ENCODE peak calls at places on chromosomes 6 and 20, in eight cellular contexts. One of them, this sample, is unnamed.

GRCh38 chr20:4152696-4153235 is 137.4 kb upstream of the RNF24 start:
- DNase-seq in IMR-90: peak; percentile 64
- DNase-seq in fibroblast of lung: no peak
- DNase-seq in MM.1S: no peak
- DNase-seq in testis: no peak
- DNase-seq in fibroblast of pulmonary artery: no peak
- DNase-seq in GM20000: no peak
- DNase-seq in WERI-Rb-1: no peak
- DNase-seq in this sample: no peak

GRCh38 chr20:11970243-11970836 is 52.6 kb downstream of the BTBD3 start:
- DNase-seq in IMR-90: no peak
- DNase-seq in fibroblast of lung: no peak
- DNase-seq in MM.1S: no peak
- DNase-seq in testis: peak; percentile 74
- DNase-seq in fibroblast of pulmonary artery: no peak
- DNase-seq in GM20000: no peak
- DNase-seq in WERI-Rb-1: no peak
- DNase-seq in this sample: no peak

GRCh38 chr6:42294759-42295158 is 77.1 kb upstream of the MRPS10 start:
- DNase-seq in IMR-90: peak; percentile 76
- DNase-seq in fibroblast of lung: peak; percentile 83
- DNase-seq in MM.1S: no peak
- DNase-seq in testis: no peak
- DNase-seq in fibroblast of pulmonary artery: peak; percentile 56
- DNase-seq in GM20000: no peak
- DNase-seq in WERI-Rb-1: no peak
- DNase-seq in this sample: no peak

GRCh38 chr6:7119272-7119801 is 11.6 kb downstream of the RREB1 start:
- DNase-seq in IMR-90: no peak
- DNase-seq in fibroblast of lung: no peak
- DNase-seq in MM.1S: no peak
- DNase-seq in testis: no peak
- DNase-seq in fibroblast of pulmonary artery: no peak
- DNase-seq in GM20000: no peak
- DNase-seq in WERI-Rb-1: peak; percentile 3
- DNase-seq in this sample: no peak

GRCh38 chr6:3825851-3826581 is 23.2 kb upstream of the FAM50B start:
- DNase-seq in IMR-90: peak; percentile 97
- DNase-seq in fibroblast of lung: peak; percentile 100
- DNase-seq in MM.1S: no peak
- DNase-seq in testis: peak; percentile 73
- DNase-seq in fibroblast of pulmonary artery: peak; percentile 99
- DNase-seq in GM20000: no peak
- DNase-seq in WERI-Rb-1: no peak
- DNase-seq in this sample: no peak

GRCh38 chr20:22770240-22770800 is 185.9 kb upstream of the FOXA2 start:
- DNase-seq in IMR-90: no peak
- DNase-seq in fibroblast of lung: no peak
- DNase-seq in MM.1S: no peak
- DNase-seq in testis: no peak
- DNase-seq in fibroblast of pulmonary artery: no peak
- DNase-seq in GM20000: no peak
- DNase-seq in WERI-Rb-1: no peak
- DNase-seq in this sample: no peak

GRCh38 chr6:64254558-64254957 is 619.0 kb downstream of the PHF3 start:
- DNase-seq in IMR-90: no peak
- DNase-seq in fibroblast of lung: no peak
- DNase-seq in MM.1S: no peak
- DNase-seq in testis: no peak
- DNase-seq in fibroblast of pulmonary artery: no peak
- DNase-seq in GM20000: no peak
- DNase-seq in WERI-Rb-1: no peak
- DNase-seq in this sample: no peak

GRCh38 chr20:1816384-1817381 is 78.5 kb upstream of the SIRPA start:
- DNase-seq in IMR-90: peak; percentile 63
- DNase-seq in fibroblast of lung: peak; percentile 77
- DNase-seq in MM.1S: no peak
- DNase-seq in testis: peak; percentile 4
- DNase-seq in fibroblast of pulmonary artery: peak; percentile 85
- DNase-seq in GM20000: no peak
- DNase-seq in WERI-Rb-1: no peak
- DNase-seq in this sample: no peak

GRCh38 chr6:16524380-16524707 is 236.9 kb downstream of the ATXN1 start:
- DNase-seq in IMR-90: peak; percentile 80
- DNase-seq in fibroblast of lung: peak; percentile 95
- DNase-seq in MM.1S: no peak
- DNase-seq in testis: no peak
- DNase-seq in fibroblast of pulmonary artery: peak; percentile 64
- DNase-seq in GM20000: no peak
- DNase-seq in WERI-Rb-1: no peak
- DNase-seq in this sample: no peak

DNA sequence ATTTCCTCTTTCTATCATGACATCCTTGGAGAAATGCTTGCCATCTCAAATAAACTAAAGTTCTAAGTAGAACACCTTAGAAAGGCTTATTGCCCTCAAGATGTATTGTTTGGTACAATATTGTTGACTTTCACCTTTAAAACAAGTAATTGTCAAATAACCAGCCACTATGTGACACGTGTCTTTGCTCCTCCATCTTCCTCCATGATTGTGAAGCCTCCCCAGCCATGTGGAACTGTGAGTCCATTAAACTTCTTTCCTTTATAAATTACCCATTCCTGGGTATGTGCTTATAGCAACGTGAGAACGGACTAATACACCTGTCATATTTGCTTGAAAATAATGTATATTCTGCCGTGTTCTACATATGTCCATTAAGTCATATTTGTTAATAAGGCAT is 126.5 kb downstream of the BMP5 start:
- DNase-seq in IMR-90: no peak
- DNase-seq in fibroblast of lung: no peak
- DNase-seq in MM.1S: no peak
- DNase-seq in testis: no peak
- DNase-seq in fibroblast of pulmonary artery: no peak
- DNase-seq in GM20000: no peak
- DNase-seq in WERI-Rb-1: no peak
- DNase-seq in this sample: no peak
- TF ChIP-seq CTCF in IMR-90: no peak
- TF ChIP-seq CTCF in fibroblast of lung: no peak
- TF ChIP-seq CTCF in MM.1S: no peak
- TF ChIP-seq CTCF in testis: no peak
- TF ChIP-seq CTCF in fibroblast of pulmonary artery: no peak
- TF ChIP-seq CTCF in GM20000: no peak
- TF ChIP-seq CTCF in WERI-Rb-1: no peak
- TF ChIP-seq CTCF in this sample: no peak

DNA sequence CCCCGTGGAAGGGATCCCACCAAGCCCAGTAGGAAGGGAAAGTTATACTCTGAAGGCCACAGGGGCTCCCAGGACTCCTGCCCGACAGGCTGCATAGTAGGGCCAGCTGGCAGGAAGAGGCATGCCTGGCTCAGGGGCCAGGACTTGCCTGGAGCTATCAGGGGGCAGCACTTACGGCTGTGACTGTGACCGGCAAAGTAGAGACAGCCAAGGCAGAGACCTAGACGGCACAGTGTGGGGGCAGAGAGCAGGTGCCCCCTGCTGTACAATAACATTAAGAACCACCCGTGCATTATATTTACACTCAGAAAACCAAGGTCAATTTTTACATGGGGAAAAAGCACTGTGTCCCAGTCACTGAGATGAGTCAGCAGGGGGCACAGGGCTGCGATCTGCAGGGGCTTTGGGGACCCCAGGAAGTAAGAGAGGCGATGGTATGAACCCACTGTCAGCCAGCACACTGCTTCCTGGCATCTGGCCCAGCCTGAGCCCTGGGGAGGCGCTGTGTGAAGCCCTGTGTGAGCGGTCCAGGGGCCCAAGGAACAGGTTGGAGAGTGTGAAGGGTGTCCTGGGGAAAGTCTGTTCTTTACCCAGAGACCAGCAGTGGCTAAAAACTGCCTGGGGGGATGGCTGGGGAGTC is 9.9 kb downstream of the CCDC167 start:
- DNase-seq in IMR-90: no peak
- DNase-seq in fibroblast of lung: no peak
- DNase-seq in MM.1S: no peak
- DNase-seq in testis: peak; percentile 56
- DNase-seq in fibroblast of pulmonary artery: no peak
- DNase-seq in GM20000: no peak
- DNase-seq in WERI-Rb-1: no peak
- DNase-seq in this sample: no peak
- TF ChIP-seq CTCF in IMR-90: peak; percentile 21
- TF ChIP-seq CTCF in fibroblast of lung: no peak
- TF ChIP-seq CTCF in MM.1S: no peak
- TF ChIP-seq CTCF in testis: no peak
- TF ChIP-seq CTCF in fibroblast of pulmonary artery: peak; percentile 12
- TF ChIP-seq CTCF in GM20000: no peak
- TF ChIP-seq CTCF in WERI-Rb-1: peak; percentile 27
- TF ChIP-seq CTCF in this sample: peak; percentile 4

GRCh38 chr6:73734843-73735453 is 38.9 kb downstream of the CD109 start:
- DNase-seq in IMR-90: peak; percentile 24
- DNase-seq in fibroblast of lung: no peak
- DNase-seq in MM.1S: no peak
- DNase-seq in testis: no peak
- DNase-seq in fibroblast of pulmonary artery: no peak
- DNase-seq in GM20000: no peak
- DNase-seq in WERI-Rb-1: no peak
- DNase-seq in this sample: no peak

GRCh38 chr6:73728548-73729205 is 32.7 kb downstream of the CD109 start:
- DNase-seq in IMR-90: no peak
- DNase-seq in fibroblast of lung: no peak
- DNase-seq in MM.1S: no peak
- DNase-seq in testis: no peak
- DNase-seq in fibroblast of pulmonary artery: no peak
- DNase-seq in GM20000: no peak
- DNase-seq in WERI-Rb-1: no peak
- DNase-seq in this sample: peak; percentile 21

GRCh38 chr6:73733791-73734190 is 37.8 kb downstream of the CD109 start:
- DNase-seq in IMR-90: peak; percentile 31
- DNase-seq in fibroblast of lung: no peak
- DNase-seq in MM.1S: no peak
- DNase-seq in testis: no peak
- DNase-seq in fibroblast of pulmonary artery: no peak
- DNase-seq in GM20000: no peak
- DNase-seq in WERI-Rb-1: no peak
- DNase-seq in this sample: no peak

GRCh38 chr6:73731285-73731684 is 35.3 kb downstream of the CD109 start:
- DNase-seq in IMR-90: no peak
- DNase-seq in fibroblast of lung: no peak
- DNase-seq in MM.1S: no peak
- DNase-seq in testis: no peak
- DNase-seq in fibroblast of pulmonary artery: no peak
- DNase-seq in GM20000: no peak
- DNase-seq in WERI-Rb-1: no peak
- DNase-seq in this sample: no peak

DNA sequence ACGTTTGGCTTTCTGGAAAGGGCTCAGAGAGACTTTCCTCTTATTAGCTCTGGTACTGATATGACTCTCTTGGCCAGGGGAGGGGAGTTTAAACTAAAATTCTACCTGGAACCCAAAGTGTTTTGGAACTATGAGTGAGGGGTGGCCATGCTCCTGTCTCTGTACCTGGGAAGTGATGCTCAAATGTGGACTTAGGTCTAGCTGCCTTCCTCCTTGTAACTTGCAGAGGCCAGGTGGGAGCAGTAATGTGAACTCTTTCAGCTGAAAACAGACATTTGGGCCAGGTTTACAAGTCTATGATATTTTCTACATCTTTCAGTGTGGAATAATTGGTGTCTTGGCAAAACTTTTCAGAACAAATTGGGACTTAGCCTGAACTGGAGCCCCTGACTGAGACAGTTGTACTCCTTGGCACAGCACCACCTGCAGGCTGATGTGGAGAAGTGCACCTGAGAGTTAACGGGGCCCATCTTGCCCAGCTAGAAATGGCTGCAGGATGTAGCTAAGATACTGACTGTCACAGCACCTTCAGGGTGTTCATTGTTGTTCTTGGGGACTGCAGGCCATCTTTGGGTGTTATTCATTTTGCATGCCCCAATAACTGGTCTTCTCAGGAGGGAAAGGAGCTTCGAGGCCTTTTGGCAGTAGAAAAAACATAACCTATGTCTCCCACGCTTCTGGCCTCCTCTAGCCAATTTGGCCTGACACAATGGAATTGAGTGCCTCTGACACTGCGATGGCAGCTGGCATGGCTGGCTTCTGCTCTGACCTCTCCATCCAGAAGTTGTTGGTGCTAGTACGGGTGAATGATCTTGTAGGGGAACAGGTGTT is 37.1 kb downstream of the CD109 start:
- DNase-seq in IMR-90: peak; percentile 78
- DNase-seq in fibroblast of lung: peak; percentile 61
- DNase-seq in MM.1S: peak; percentile 73
- DNase-seq in testis: peak; percentile 70
- DNase-seq in fibroblast of pulmonary artery: peak; percentile 85
- DNase-seq in GM20000: peak; percentile 65
- DNase-seq in WERI-Rb-1: peak; percentile 58
- DNase-seq in this sample: peak; percentile 67
- TF ChIP-seq CTCF in IMR-90: peak; percentile 88
- TF ChIP-seq CTCF in fibroblast of lung: peak; percentile 90
- TF ChIP-seq CTCF in MM.1S: peak; percentile 93
- TF ChIP-seq CTCF in testis: peak; percentile 83
- TF ChIP-seq CTCF in fibroblast of pulmonary artery: peak; percentile 97
- TF ChIP-seq CTCF in GM20000: peak; percentile 85
- TF ChIP-seq CTCF in WERI-Rb-1: peak; percentile 90
- TF ChIP-seq CTCF in this sample: peak; percentile 89

GRCh38 chr6:73796881-73797280 is 100.9 kb downstream of the CD109 start:
- DNase-seq in IMR-90: peak; percentile 6
- DNase-seq in fibroblast of lung: no peak
- DNase-seq in MM.1S: no peak
- DNase-seq in testis: no peak
- DNase-seq in fibroblast of pulmonary artery: no peak
- DNase-seq in GM20000: no peak
- DNase-seq in WERI-Rb-1: no peak
- DNase-seq in this sample: no peak

GRCh38 chr6:73800997-73801396 is 105.0 kb downstream of the CD109 start:
- DNase-seq in IMR-90: no peak
- DNase-seq in fibroblast of lung: no peak
- DNase-seq in MM.1S: no peak
- DNase-seq in testis: peak; percentile 69
- DNase-seq in fibroblast of pulmonary artery: peak; percentile 39
- DNase-seq in GM20000: no peak
- DNase-seq in WERI-Rb-1: no peak
- DNase-seq in this sample: no peak

GRCh38 chr6:73801652-73802268 is 105.8 kb downstream of the CD109 start:
- DNase-seq in IMR-90: peak; percentile 11
- DNase-seq in fibroblast of lung: no peak
- DNase-seq in MM.1S: no peak
- DNase-seq in testis: no peak
- DNase-seq in fibroblast of pulmonary artery: no peak
- DNase-seq in GM20000: no peak
- DNase-seq in WERI-Rb-1: no peak
- DNase-seq in this sample: no peak

GRCh38 chr6:73797861-73798260 is 101.9 kb downstream of the CD109 start:
- DNase-seq in IMR-90: peak; percentile 60
- DNase-seq in fibroblast of lung: no peak
- DNase-seq in MM.1S: no peak
- DNase-seq in testis: no peak
- DNase-seq in fibroblast of pulmonary artery: no peak
- DNase-seq in GM20000: no peak
- DNase-seq in WERI-Rb-1: no peak
- DNase-seq in this sample: no peak

DNA sequence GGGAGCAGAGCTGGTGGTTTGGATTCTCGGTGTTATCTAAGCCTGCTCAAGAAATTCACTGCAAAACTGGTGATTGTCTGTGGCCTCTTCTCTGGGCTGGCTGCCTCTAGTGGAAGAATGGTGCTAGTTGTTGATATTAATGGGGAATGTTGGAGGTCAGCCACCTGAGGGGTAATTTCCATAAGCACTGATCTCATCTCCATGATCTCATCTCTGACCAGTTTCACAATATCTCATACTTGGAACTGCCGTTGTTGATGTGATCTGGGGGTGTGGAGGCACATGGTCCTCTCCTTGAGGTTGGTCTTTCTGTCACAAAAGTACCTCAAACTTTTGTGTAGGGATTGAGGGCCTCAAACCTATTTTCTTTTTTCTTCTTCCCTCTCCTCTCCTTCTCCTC is 102.6 kb downstream of the CD109 start:
- DNase-seq in IMR-90: peak; percentile 99
- DNase-seq in fibroblast of lung: peak; percentile 95
- DNase-seq in MM.1S: no peak
- DNase-seq in testis: no peak
- DNase-seq in fibroblast of pulmonary artery: peak; percentile 92
- DNase-seq in GM20000: peak; percentile 58
- DNase-seq in WERI-Rb-1: no peak
- DNase-seq in this sample: peak; percentile 48
- TF ChIP-seq CTCF in IMR-90: peak; percentile 77
- TF ChIP-seq CTCF in fibroblast of lung: peak; percentile 63
- TF ChIP-seq CTCF in MM.1S: peak; percentile 16
- TF ChIP-seq CTCF in testis: no peak
- TF ChIP-seq CTCF in fibroblast of pulmonary artery: peak; percentile 51
- TF ChIP-seq CTCF in GM20000: no peak
- TF ChIP-seq CTCF in WERI-Rb-1: no peak
- TF ChIP-seq CTCF in this sample: no peak

This sample was measured in GM10248.